ENCODE peak calls at places on chromosomes 12 and 14, in eight cellular contexts. One of them, this sample, is unnamed.

GRCh38 chr12:52579468-52580450 is 6.1 kb upstream of the KRT74 start:
- DNase-seq in GM23338: no peak
- DNase-seq in heart left ventricle: no peak
- DNase-seq in transverse colon: no peak
- DNase-seq in IMR-90: no peak
- DNase-seq in OCI-LY7: no peak
- DNase-seq in CD8-positive, alpha-beta T cell: no peak
- DNase-seq in pancreas: no peak
- DNase-seq in this sample: no peak

GRCh38 chr14:80055226-80055625 is 156.1 kb downstream of the DIO2 start:
- DNase-seq in GM23338: no peak
- DNase-seq in heart left ventricle: no peak
- DNase-seq in transverse colon: no peak
- DNase-seq in IMR-90: peak
- DNase-seq in OCI-LY7: no peak
- DNase-seq in CD8-positive, alpha-beta T cell: no peak
- DNase-seq in pancreas: no peak
- DNase-seq in this sample: peak

GRCh38 chr12:4153343-4153892 is 120.1 kb upstream of the CCND2 start:
- DNase-seq in GM23338: no peak
- DNase-seq in heart left ventricle: no peak
- DNase-seq in transverse colon: peak
- DNase-seq in IMR-90: no peak
- DNase-seq in OCI-LY7: peak
- DNase-seq in CD8-positive, alpha-beta T cell: no peak
- DNase-seq in pancreas: no peak
- DNase-seq in this sample: no peak

GRCh38 chr14:79424462-79424861 is 786.8 kb downstream of the DIO2 start:
- DNase-seq in GM23338: no peak
- DNase-seq in heart left ventricle: no peak
- DNase-seq in transverse colon: no peak
- DNase-seq in IMR-90: peak
- DNase-seq in OCI-LY7: no peak
- DNase-seq in CD8-positive, alpha-beta T cell: no peak
- DNase-seq in pancreas: no peak
- DNase-seq in this sample: no peak

GRCh38 chr12:107593713-107594381 is 91.8 kb upstream of the PWP1 start:
- DNase-seq in GM23338: peak
- DNase-seq in heart left ventricle: no peak
- DNase-seq in transverse colon: no peak
- DNase-seq in IMR-90: no peak
- DNase-seq in OCI-LY7: peak
- DNase-seq in CD8-positive, alpha-beta T cell: no peak
- DNase-seq in pancreas: no peak
- DNase-seq in this sample: no peak

GRCh38 chr12:122227341-122227740 is 1.5 kb upstream of the DIABLO start:
- DNase-seq in GM23338: no peak
- DNase-seq in heart left ventricle: no peak
- DNase-seq in transverse colon: no peak
- DNase-seq in IMR-90: no peak
- DNase-seq in OCI-LY7: no peak
- DNase-seq in CD8-positive, alpha-beta T cell: peak
- DNase-seq in pancreas: no peak
- DNase-seq in this sample: no peak

GRCh38 chr12:53856132-53856531 is 82.5 kb upstream of the HOXC13 start:
- DNase-seq in GM23338: no peak
- DNase-seq in heart left ventricle: no peak
- DNase-seq in transverse colon: no peak
- DNase-seq in IMR-90: no peak
- DNase-seq in OCI-LY7: no peak
- DNase-seq in CD8-positive, alpha-beta T cell: no peak
- DNase-seq in pancreas: no peak
- DNase-seq in this sample: no peak

GRCh38 chr12:105425263-105426174 is 95.0 kb downstream of the C12orf75 start:
- DNase-seq in GM23338: no peak
- DNase-seq in heart left ventricle: no peak
- DNase-seq in transverse colon: no peak
- DNase-seq in IMR-90: no peak
- DNase-seq in OCI-LY7: no peak
- DNase-seq in CD8-positive, alpha-beta T cell: no peak
- DNase-seq in pancreas: no peak
- DNase-seq in this sample: no peak

GRCh38 chr12:53451661-53452158 is at the start of gene PCBP2:
- DNase-seq in GM23338: peak
- DNase-seq in heart left ventricle: peak
- DNase-seq in transverse colon: peak
- DNase-seq in IMR-90: peak
- DNase-seq in OCI-LY7: peak
- DNase-seq in CD8-positive, alpha-beta T cell: peak
- DNase-seq in pancreas: peak
- DNase-seq in this sample: peak

GRCh38 chr14:99029916-99030305 is 242.1 kb downstream of the BCL11B start:
- DNase-seq in GM23338: no peak
- DNase-seq in heart left ventricle: no peak
- DNase-seq in transverse colon: no peak
- DNase-seq in IMR-90: no peak
- DNase-seq in OCI-LY7: no peak
- DNase-seq in CD8-positive, alpha-beta T cell: no peak
- DNase-seq in pancreas: no peak
- DNase-seq in this sample: no peak

GRCh38 chr12:87656311-87656710 is 372.9 kb downstream of the C12orf50 start:
- DNase-seq in GM23338: peak
- DNase-seq in heart left ventricle: no peak
- DNase-seq in transverse colon: no peak
- DNase-seq in IMR-90: no peak
- DNase-seq in OCI-LY7: no peak
- DNase-seq in CD8-positive, alpha-beta T cell: no peak
- DNase-seq in pancreas: no peak
- DNase-seq in this sample: no peak

GRCh38 chr14:53979141-53979673 is 22.6 kb upstream of the BMP4 start:
- DNase-seq in GM23338: peak
- DNase-seq in heart left ventricle: no peak
- DNase-seq in transverse colon: no peak
- DNase-seq in IMR-90: no peak
- DNase-seq in OCI-LY7: no peak
- DNase-seq in CD8-positive, alpha-beta T cell: no peak
- DNase-seq in pancreas: no peak
- DNase-seq in this sample: no peak

GRCh38 chr12:8446642-8447547 is 8.9 kb upstream of the CLEC6A start:
- DNase-seq in GM23338: no peak
- DNase-seq in heart left ventricle: no peak
- DNase-seq in transverse colon: no peak
- DNase-seq in IMR-90: no peak
- DNase-seq in OCI-LY7: no peak
- DNase-seq in CD8-positive, alpha-beta T cell: no peak
- DNase-seq in pancreas: no peak
- DNase-seq in this sample: no peak

GRCh38 chr12:45216983-45217485 is 1.1 kb downstream of the ANO6 start:
- DNase-seq in GM23338: no peak
- DNase-seq in heart left ventricle: no peak
- DNase-seq in transverse colon: no peak
- DNase-seq in IMR-90: no peak
- DNase-seq in OCI-LY7: peak
- DNase-seq in CD8-positive, alpha-beta T cell: no peak
- DNase-seq in pancreas: no peak
- DNase-seq in this sample: no peak

GRCh38 chr12:113422030-113422900 is at the start of gene SDSL:
- DNase-seq in GM23338: peak
- DNase-seq in heart left ventricle: peak
- DNase-seq in transverse colon: peak
- DNase-seq in IMR-90: peak
- DNase-seq in OCI-LY7: peak
- DNase-seq in CD8-positive, alpha-beta T cell: no peak
- DNase-seq in pancreas: peak
- DNase-seq in this sample: peak

GRCh38 chr12:60101715-60102114 is 505.9 kb downstream of the SLC16A7 start:
- DNase-seq in GM23338: no peak
- DNase-seq in heart left ventricle: no peak
- DNase-seq in transverse colon: no peak
- DNase-seq in IMR-90: peak
- DNase-seq in OCI-LY7: no peak
- DNase-seq in CD8-positive, alpha-beta T cell: no peak
- DNase-seq in pancreas: no peak
- DNase-seq in this sample: no peak

GRCh38 chr14:50875359-50876090 is 3.7 kb downstream of the ABHD12B start:
- DNase-seq in GM23338: no peak
- DNase-seq in heart left ventricle: no peak
- DNase-seq in transverse colon: no peak
- DNase-seq in IMR-90: peak
- DNase-seq in OCI-LY7: peak
- DNase-seq in CD8-positive, alpha-beta T cell: no peak
- DNase-seq in pancreas: no peak
- DNase-seq in this sample: no peak

GRCh38 chr14:104723651-104724406 is at the start of gene ADSS1:
- DNase-seq in GM23338: peak
- DNase-seq in heart left ventricle: peak
- DNase-seq in transverse colon: peak
- DNase-seq in IMR-90: no peak
- DNase-seq in OCI-LY7: peak
- DNase-seq in CD8-positive, alpha-beta T cell: peak
- DNase-seq in pancreas: peak
- DNase-seq in this sample: no peak

GRCh38 chr14:104725772-104726548 is 1.9 kb downstream of the ADSS1 start:
- DNase-seq in GM23338: no peak
- DNase-seq in heart left ventricle: no peak
- DNase-seq in transverse colon: no peak
- DNase-seq in IMR-90: no peak
- DNase-seq in OCI-LY7: no peak
- DNase-seq in CD8-positive, alpha-beta T cell: no peak
- DNase-seq in pancreas: no peak
- DNase-seq in this sample: no peak

GRCh38 chr14:104724407-104724980 is 465 bp downstream of the ADSS1 start:
- DNase-seq in GM23338: peak
- DNase-seq in heart left ventricle: peak
- DNase-seq in transverse colon: peak
- DNase-seq in IMR-90: no peak
- DNase-seq in OCI-LY7: no peak
- DNase-seq in CD8-positive, alpha-beta T cell: no peak
- DNase-seq in pancreas: no peak
- DNase-seq in this sample: no peak

GRCh38 chr14:104726600-104727451 is 2.8 kb downstream of the ADSS1 start:
- DNase-seq in GM23338: peak
- DNase-seq in heart left ventricle: no peak
- DNase-seq in transverse colon: no peak
- DNase-seq in IMR-90: no peak
- DNase-seq in OCI-LY7: no peak
- DNase-seq in CD8-positive, alpha-beta T cell: no peak
- DNase-seq in pancreas: no peak
- DNase-seq in this sample: no peak

GRCh38 chr14:104724981-104725771 is 1.1 kb downstream of the ADSS1 start:
- DNase-seq in GM23338: peak
- DNase-seq in heart left ventricle: peak
- DNase-seq in transverse colon: peak
- DNase-seq in IMR-90: no peak
- DNase-seq in OCI-LY7: no peak
- DNase-seq in CD8-positive, alpha-beta T cell: no peak
- DNase-seq in pancreas: no peak
- DNase-seq in this sample: peak
- TF ChIP-seq CTCF in GM23338: peak
- TF ChIP-seq CTCF in heart left ventricle: no peak
- TF ChIP-seq CTCF in transverse colon: no peak
- TF ChIP-seq CTCF in IMR-90: peak
- TF ChIP-seq CTCF in OCI-LY7: peak
- TF ChIP-seq CTCF in CD8-positive, alpha-beta T cell: no peak
- TF ChIP-seq CTCF in pancreas: no peak
- TF ChIP-seq CTCF in this sample: no peak

GRCh38 chr12:11555743-11556625 is 93.5 kb upstream of the ETV6 start:
- DNase-seq in GM23338: no peak
- DNase-seq in heart left ventricle: no peak
- DNase-seq in transverse colon: peak
- DNase-seq in IMR-90: no peak
- DNase-seq in OCI-LY7: no peak
- DNase-seq in CD8-positive, alpha-beta T cell: no peak
- DNase-seq in pancreas: no peak
- DNase-seq in this sample: no peak
- H3K4me3 ChIP-seq in GM23338: no peak
- H3K4me3 ChIP-seq in heart left ventricle: no peak
- H3K4me3 ChIP-seq in transverse colon: peak
- H3K4me3 ChIP-seq in IMR-90: no peak
- H3K4me3 ChIP-seq in OCI-LY7: no peak
- H3K4me3 ChIP-seq in CD8-positive, alpha-beta T cell: peak
- H3K4me3 ChIP-seq in pancreas: no peak
- H3K4me3 ChIP-seq in this sample: peak

DNA sequence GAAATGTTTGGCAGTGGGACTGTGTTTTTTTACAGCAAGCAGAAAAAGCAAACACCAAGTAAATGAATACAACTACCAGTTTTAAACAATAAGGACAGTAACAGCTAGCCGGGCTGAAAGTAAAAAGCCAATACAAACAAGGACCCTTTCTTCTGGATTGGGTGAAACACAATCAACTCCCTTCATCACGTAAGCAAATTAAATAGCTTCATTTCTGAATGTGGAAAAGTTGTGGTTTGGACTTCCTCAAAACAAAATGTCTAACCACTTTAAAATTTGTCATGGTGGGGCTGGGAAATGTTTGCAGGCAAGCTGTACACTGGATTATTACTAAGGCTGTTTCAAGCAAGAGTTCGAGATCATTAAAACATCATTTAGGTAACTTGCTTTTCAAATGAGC is 47.4 kb downstream of the TCHP start:
- DNase-seq in GM23338: no peak
- DNase-seq in heart left ventricle: no peak
- DNase-seq in transverse colon: no peak
- DNase-seq in IMR-90: peak
- DNase-seq in OCI-LY7: no peak
- DNase-seq in CD8-positive, alpha-beta T cell: no peak
- DNase-seq in pancreas: no peak
- DNase-seq in this sample: no peak
- H3K27ac ChIP-seq in GM23338: peak
- H3K27ac ChIP-seq in heart left ventricle: peak
- H3K27ac ChIP-seq in transverse colon: peak
- H3K27ac ChIP-seq in IMR-90: peak
- H3K27ac ChIP-seq in OCI-LY7: no peak
- H3K27ac ChIP-seq in CD8-positive, alpha-beta T cell: no peak
- H3K27ac ChIP-seq in pancreas: no peak
- H3K27ac ChIP-seq in this sample: no peak

GRCh38 chr12:131221946-131222249 is 268.2 kb downstream of the ADGRD1 start:
- DNase-seq in GM23338: no peak
- DNase-seq in heart left ventricle: no peak
- DNase-seq in transverse colon: no peak
- DNase-seq in IMR-90: no peak
- DNase-seq in OCI-LY7: no peak
- DNase-seq in CD8-positive, alpha-beta T cell: no peak
- DNase-seq in pancreas: no peak
- DNase-seq in this sample: no peak

GRCh38 chr12:131223171-131223761 is 269.6 kb downstream of the ADGRD1 start:
- DNase-seq in GM23338: no peak
- DNase-seq in heart left ventricle: no peak
- DNase-seq in transverse colon: no peak
- DNase-seq in IMR-90: no peak
- DNase-seq in OCI-LY7: no peak
- DNase-seq in CD8-positive, alpha-beta T cell: no peak
- DNase-seq in pancreas: no peak
- DNase-seq in this sample: no peak

GRCh38 chr12:131223791-131224567 is 270.3 kb downstream of the ADGRD1 start:
- DNase-seq in GM23338: peak
- DNase-seq in heart left ventricle: no peak
- DNase-seq in transverse colon: no peak
- DNase-seq in IMR-90: no peak
- DNase-seq in OCI-LY7: peak
- DNase-seq in CD8-positive, alpha-beta T cell: no peak
- DNase-seq in pancreas: no peak
- DNase-seq in this sample: no peak

GRCh38 chr12:131221061-131221945 is 267.6 kb downstream of the ADGRD1 start:
- DNase-seq in GM23338: no peak
- DNase-seq in heart left ventricle: no peak
- DNase-seq in transverse colon: no peak
- DNase-seq in IMR-90: no peak
- DNase-seq in OCI-LY7: no peak
- DNase-seq in CD8-positive, alpha-beta T cell: no peak
- DNase-seq in pancreas: no peak
- DNase-seq in this sample: peak

GRCh38 chr12:131222271-131223139 is 268.8 kb downstream of the ADGRD1 start:
- DNase-seq in GM23338: no peak
- DNase-seq in heart left ventricle: no peak
- DNase-seq in transverse colon: no peak
- DNase-seq in IMR-90: no peak
- DNase-seq in OCI-LY7: no peak
- DNase-seq in CD8-positive, alpha-beta T cell: no peak
- DNase-seq in pancreas: no peak
- DNase-seq in this sample: no peak
- TF ChIP-seq CTCF in GM23338: no peak
- TF ChIP-seq CTCF in heart left ventricle: no peak
- TF ChIP-seq CTCF in transverse colon: no peak
- TF ChIP-seq CTCF in IMR-90: no peak
- TF ChIP-seq CTCF in OCI-LY7: no peak
- TF ChIP-seq CTCF in CD8-positive, alpha-beta T cell: no peak
- TF ChIP-seq CTCF in pancreas: no peak
- TF ChIP-seq CTCF in this sample: no peak